ENCODE peak calls at places on chromosomes 13 and 19, in ten cellular contexts. One of them, this sample, is unnamed.

GRCh38 chr13:113839536-113840204 is 24.2 kb downstream of the GAS6 start:
- DNase-seq in cardiac fibroblast: no peak
- DNase-seq in endothelial cell: no peak
- DNase-seq in coronary artery: no peak
- DNase-seq in astrocyte: no peak
- DNase-seq in mesothelial cell of epicardium: no peak
- DNase-seq in MCF 10A: no peak
- DNase-seq in H9: no peak
- DNase-seq in left ventricle myocardium inferior: peak
- DNase-seq in LNCaP clone FGC: no peak
- DNase-seq in this sample: no peak

GRCh38 chr13:34408635-34409034 is 533.4 kb upstream of the NBEA start:
- DNase-seq in LNCaP clone FGC: no peak
- DNase-seq in H9: no peak
- DNase-seq in endothelial cell: no peak
- DNase-seq in mesothelial cell of epicardium: no peak
- DNase-seq in left ventricle myocardium inferior: no peak
- DNase-seq in coronary artery: no peak
- DNase-seq in MCF 10A: no peak
- DNase-seq in astrocyte: no peak
- DNase-seq in cardiac fibroblast: no peak
- DNase-seq in this sample: no peak

GRCh38 chr19:917323-918151 is at the start of gene KISS1R:
- DNase-seq in coronary artery: no peak
- DNase-seq in LNCaP clone FGC: no peak
- DNase-seq in endothelial cell: no peak
- DNase-seq in astrocyte: no peak
- DNase-seq in H9: peak
- DNase-seq in MCF 10A: no peak
- DNase-seq in left ventricle myocardium inferior: no peak
- DNase-seq in mesothelial cell of epicardium: no peak
- DNase-seq in cardiac fibroblast: peak
- DNase-seq in this sample: peak

GRCh38 chr19:55679343-55680257 is 4.6 kb downstream of the EPN1 start:
- DNase-seq in endothelial cell: no peak
- DNase-seq in MCF 10A: no peak
- DNase-seq in coronary artery: no peak
- DNase-seq in mesothelial cell of epicardium: no peak
- DNase-seq in H9: no peak
- DNase-seq in cardiac fibroblast: no peak
- DNase-seq in left ventricle myocardium inferior: no peak
- DNase-seq in LNCaP clone FGC: no peak
- DNase-seq in astrocyte: no peak
- DNase-seq in this sample: no peak

GRCh38 chr13:30705672-30706071 is 29.7 kb upstream of the ALOX5AP start:
- DNase-seq in astrocyte: no peak
- DNase-seq in left ventricle myocardium inferior: no peak
- DNase-seq in LNCaP clone FGC: no peak
- DNase-seq in mesothelial cell of epicardium: no peak
- DNase-seq in MCF 10A: peak
- DNase-seq in endothelial cell: no peak
- DNase-seq in H9: no peak
- DNase-seq in coronary artery: peak
- DNase-seq in cardiac fibroblast: no peak
- DNase-seq in this sample: no peak

GRCh38 chr13:111337741-111338140 is 17.3 kb downstream of the TEX29 start:
- DNase-seq in H9: peak
- DNase-seq in cardiac fibroblast: peak
- DNase-seq in coronary artery: no peak
- DNase-seq in astrocyte: peak
- DNase-seq in MCF 10A: no peak
- DNase-seq in endothelial cell: no peak
- DNase-seq in LNCaP clone FGC: no peak
- DNase-seq in mesothelial cell of epicardium: no peak
- DNase-seq in left ventricle myocardium inferior: no peak
- DNase-seq in this sample: no peak

GRCh38 chr13:90395348-90395747 is 952.1 kb upstream of the MIR17HG start:
- DNase-seq in astrocyte: no peak
- DNase-seq in coronary artery: no peak
- DNase-seq in MCF 10A: no peak
- DNase-seq in mesothelial cell of epicardium: no peak
- DNase-seq in cardiac fibroblast: no peak
- DNase-seq in LNCaP clone FGC: no peak
- DNase-seq in endothelial cell: no peak
- DNase-seq in H9: no peak
- DNase-seq in left ventricle myocardium inferior: no peak
- DNase-seq in this sample: no peak

GRCh38 chr13:98203641-98204326 is 26.7 kb upstream of the RNF113B start:
- DNase-seq in endothelial cell: no peak
- DNase-seq in LNCaP clone FGC: no peak
- DNase-seq in cardiac fibroblast: no peak
- DNase-seq in MCF 10A: no peak
- DNase-seq in astrocyte: peak
- DNase-seq in left ventricle myocardium inferior: no peak
- DNase-seq in coronary artery: no peak
- DNase-seq in mesothelial cell of epicardium: no peak
- DNase-seq in H9: no peak
- DNase-seq in this sample: no peak

GRCh38 chr13:91017031-91017668 is 330.3 kb upstream of the MIR17HG start:
- DNase-seq in MCF 10A: peak
- DNase-seq in endothelial cell: peak
- DNase-seq in cardiac fibroblast: peak
- DNase-seq in astrocyte: peak
- DNase-seq in coronary artery: no peak
- DNase-seq in mesothelial cell of epicardium: peak
- DNase-seq in H9: peak
- DNase-seq in LNCaP clone FGC: no peak
- DNase-seq in left ventricle myocardium inferior: no peak
- DNase-seq in this sample: peak

GRCh38 chr19:51664131-51664530 is 17.5 kb upstream of the SIGLEC14 start:
- DNase-seq in coronary artery: no peak
- DNase-seq in MCF 10A: no peak
- DNase-seq in left ventricle myocardium inferior: no peak
- DNase-seq in endothelial cell: no peak
- DNase-seq in mesothelial cell of epicardium: no peak
- DNase-seq in H9: no peak
- DNase-seq in astrocyte: no peak
- DNase-seq in cardiac fibroblast: no peak
- DNase-seq in LNCaP clone FGC: no peak
- DNase-seq in this sample: no peak

GRCh38 chr19:51668167-51668566 is 21.5 kb upstream of the SIGLEC14 start:
- DNase-seq in mesothelial cell of epicardium: no peak
- DNase-seq in cardiac fibroblast: no peak
- DNase-seq in MCF 10A: no peak
- DNase-seq in H9: no peak
- DNase-seq in endothelial cell: no peak
- DNase-seq in astrocyte: no peak
- DNase-seq in LNCaP clone FGC: no peak
- DNase-seq in left ventricle myocardium inferior: no peak
- DNase-seq in coronary artery: no peak
- DNase-seq in this sample: no peak

GRCh38 chr19:51660975-51661600 is 14.5 kb upstream of the SIGLEC14 start:
- DNase-seq in H9: peak
- DNase-seq in endothelial cell: peak
- DNase-seq in cardiac fibroblast: peak
- DNase-seq in coronary artery: no peak
- DNase-seq in mesothelial cell of epicardium: peak
- DNase-seq in MCF 10A: peak
- DNase-seq in LNCaP clone FGC: peak
- DNase-seq in astrocyte: peak
- DNase-seq in left ventricle myocardium inferior: peak
- DNase-seq in this sample: peak

GRCh38 chr19:51663650-51664049 is 17.0 kb upstream of the SIGLEC14 start:
- DNase-seq in endothelial cell: no peak
- DNase-seq in H9: no peak
- DNase-seq in LNCaP clone FGC: no peak
- DNase-seq in coronary artery: no peak
- DNase-seq in cardiac fibroblast: no peak
- DNase-seq in mesothelial cell of epicardium: no peak
- DNase-seq in left ventricle myocardium inferior: no peak
- DNase-seq in MCF 10A: no peak
- DNase-seq in astrocyte: no peak
- DNase-seq in this sample: no peak

GRCh38 chr19:51664997-51665396 is 18.4 kb upstream of the SIGLEC14 start:
- DNase-seq in coronary artery: no peak
- DNase-seq in LNCaP clone FGC: no peak
- DNase-seq in astrocyte: no peak
- DNase-seq in mesothelial cell of epicardium: no peak
- DNase-seq in MCF 10A: peak
- DNase-seq in cardiac fibroblast: peak
- DNase-seq in left ventricle myocardium inferior: no peak
- DNase-seq in H9: no peak
- DNase-seq in endothelial cell: no peak
- DNase-seq in this sample: no peak
- TF ChIP-seq CTCF in coronary artery: no peak
- TF ChIP-seq CTCF in LNCaP clone FGC: no peak
- TF ChIP-seq CTCF in astrocyte: no peak
- TF ChIP-seq CTCF in mesothelial cell of epicardium: no peak
- TF ChIP-seq CTCF in MCF 10A: peak
- TF ChIP-seq CTCF in cardiac fibroblast: peak
- TF ChIP-seq CTCF in left ventricle myocardium inferior: no peak
- TF ChIP-seq CTCF in H9: peak
- TF ChIP-seq CTCF in endothelial cell: no peak
- TF ChIP-seq CTCF in this sample: peak

GRCh38 chr19:57613941-57614743 is at the start of gene ZNF134:
- DNase-seq in MCF 10A: peak
- DNase-seq in left ventricle myocardium inferior: peak
- DNase-seq in coronary artery: peak
- DNase-seq in endothelial cell: peak
- DNase-seq in cardiac fibroblast: peak
- DNase-seq in LNCaP clone FGC: peak
- DNase-seq in astrocyte: peak
- DNase-seq in mesothelial cell of epicardium: peak
- DNase-seq in H9: peak
- DNase-seq in this sample: peak
- TF ChIP-seq CTCF in MCF 10A: peak
- TF ChIP-seq CTCF in left ventricle myocardium inferior: peak
- TF ChIP-seq CTCF in coronary artery: no peak
- TF ChIP-seq CTCF in endothelial cell: no peak
- TF ChIP-seq CTCF in cardiac fibroblast: peak
- TF ChIP-seq CTCF in LNCaP clone FGC: no peak
- TF ChIP-seq CTCF in astrocyte: peak
- TF ChIP-seq CTCF in mesothelial cell of epicardium: no peak
- TF ChIP-seq CTCF in H9: no peak
- TF ChIP-seq CTCF in this sample: peak

GRCh38 chr19:46784262-46785053 is 3.9 kb downstream of the SLC1A5 start:
- DNase-seq in LNCaP clone FGC: peak
- DNase-seq in cardiac fibroblast: peak
- DNase-seq in mesothelial cell of epicardium: peak
- DNase-seq in endothelial cell: peak
- DNase-seq in left ventricle myocardium inferior: peak
- DNase-seq in MCF 10A: peak
- DNase-seq in H9: peak
- DNase-seq in astrocyte: peak
- DNase-seq in coronary artery: peak
- DNase-seq in this sample: no peak
- TF ChIP-seq CTCF in LNCaP clone FGC: no peak
- TF ChIP-seq CTCF in cardiac fibroblast: peak
- TF ChIP-seq CTCF in mesothelial cell of epicardium: no peak
- TF ChIP-seq CTCF in endothelial cell: no peak
- TF ChIP-seq CTCF in left ventricle myocardium inferior: peak
- TF ChIP-seq CTCF in MCF 10A: peak
- TF ChIP-seq CTCF in H9: peak
- TF ChIP-seq CTCF in astrocyte: no peak
- TF ChIP-seq CTCF in coronary artery: no peak
- TF ChIP-seq CTCF in this sample: peak

GRCh38 chr13:20119960-20120359 is 40.9 kb downstream of the GJA3 start:
- DNase-seq in MCF 10A: no peak
- DNase-seq in LNCaP clone FGC: no peak
- DNase-seq in mesothelial cell of epicardium: no peak
- DNase-seq in astrocyte: no peak
- DNase-seq in left ventricle myocardium inferior: no peak
- DNase-seq in coronary artery: no peak
- DNase-seq in cardiac fibroblast: no peak
- DNase-seq in endothelial cell: no peak
- DNase-seq in H9: no peak
- DNase-seq in this sample: no peak

GRCh38 chr13:20114066-20114465 is 46.8 kb downstream of the GJA3 start:
- DNase-seq in coronary artery: no peak
- DNase-seq in cardiac fibroblast: no peak
- DNase-seq in MCF 10A: no peak
- DNase-seq in left ventricle myocardium inferior: no peak
- DNase-seq in mesothelial cell of epicardium: no peak
- DNase-seq in astrocyte: no peak
- DNase-seq in H9: no peak
- DNase-seq in LNCaP clone FGC: no peak
- DNase-seq in endothelial cell: no peak
- DNase-seq in this sample: no peak

GRCh38 chr13:20116213-20116612 is 44.6 kb downstream of the GJA3 start:
- DNase-seq in MCF 10A: no peak
- DNase-seq in H9: no peak
- DNase-seq in LNCaP clone FGC: no peak
- DNase-seq in coronary artery: no peak
- DNase-seq in left ventricle myocardium inferior: no peak
- DNase-seq in endothelial cell: no peak
- DNase-seq in cardiac fibroblast: no peak
- DNase-seq in mesothelial cell of epicardium: no peak
- DNase-seq in astrocyte: no peak
- DNase-seq in this sample: no peak

GRCh38 chr13:20121154-20121515 is 39.7 kb downstream of the GJA3 start:
- DNase-seq in left ventricle myocardium inferior: no peak
- DNase-seq in endothelial cell: no peak
- DNase-seq in astrocyte: no peak
- DNase-seq in coronary artery: no peak
- DNase-seq in LNCaP clone FGC: no peak
- DNase-seq in MCF 10A: no peak
- DNase-seq in H9: no peak
- DNase-seq in cardiac fibroblast: no peak
- DNase-seq in mesothelial cell of epicardium: no peak
- DNase-seq in this sample: no peak

DNA sequence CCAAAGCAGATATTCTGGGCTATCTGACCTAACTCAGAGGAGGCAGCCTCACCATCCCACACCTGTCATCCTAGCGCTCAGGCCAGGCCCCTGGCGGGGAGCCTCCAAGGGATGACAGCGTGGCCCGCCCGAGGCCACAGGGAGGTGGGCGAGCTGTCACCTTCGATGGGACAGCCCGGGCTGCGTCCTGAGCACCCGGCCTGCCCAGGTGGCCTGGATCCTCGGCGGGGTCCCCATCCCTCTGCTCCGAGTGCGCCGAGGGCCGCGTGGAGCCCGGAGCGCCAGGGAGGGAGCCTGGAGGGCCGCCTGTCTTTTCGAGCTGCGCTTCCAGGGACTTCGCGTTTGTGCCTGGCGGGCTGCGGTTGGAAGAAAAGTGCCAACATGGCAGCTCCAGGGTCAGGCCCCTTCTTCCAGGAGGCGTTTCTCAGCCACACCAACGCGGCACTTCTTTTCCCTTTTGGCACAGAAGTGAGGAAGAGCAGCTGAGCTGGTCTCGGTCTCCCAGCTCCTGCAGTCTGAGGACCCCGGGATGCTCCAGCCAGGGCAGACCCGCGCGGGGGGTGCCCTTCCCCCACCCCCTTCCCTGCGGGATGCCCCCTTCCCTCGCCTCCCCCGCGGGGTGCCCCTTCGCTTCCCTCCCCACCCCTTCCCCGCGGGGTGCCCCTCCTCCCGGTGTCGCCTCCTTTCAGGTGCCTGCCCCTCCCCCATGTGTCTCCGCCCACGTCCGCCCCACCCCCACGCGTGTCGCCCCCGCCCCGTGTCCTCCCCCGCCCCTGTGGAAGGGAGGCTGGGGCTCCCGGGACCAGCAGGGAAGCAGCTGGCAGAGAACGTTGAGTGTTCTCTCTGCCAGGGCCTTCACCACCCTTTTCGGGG is 42.3 kb downstream of the GJA3 start:
- DNase-seq in mesothelial cell of epicardium: peak
- DNase-seq in H9: peak
- DNase-seq in LNCaP clone FGC: no peak
- DNase-seq in coronary artery: peak
- DNase-seq in MCF 10A: no peak
- DNase-seq in astrocyte: peak
- DNase-seq in endothelial cell: peak
- DNase-seq in left ventricle myocardium inferior: peak
- DNase-seq in cardiac fibroblast: peak
- DNase-seq in this sample: peak
- TF ChIP-seq CTCF in mesothelial cell of epicardium: peak
- TF ChIP-seq CTCF in H9: peak
- TF ChIP-seq CTCF in LNCaP clone FGC: no peak
- TF ChIP-seq CTCF in coronary artery: no peak
- TF ChIP-seq CTCF in MCF 10A: no peak
- TF ChIP-seq CTCF in astrocyte: no peak
- TF ChIP-seq CTCF in endothelial cell: peak
- TF ChIP-seq CTCF in left ventricle myocardium inferior: no peak
- TF ChIP-seq CTCF in cardiac fibroblast: no peak
- TF ChIP-seq CTCF in this sample: peak